ENCODE peak calls at places on chromosomes 3 and 15, in four cellular contexts. J, X, V and S are unnamed samples.

GRCh38 chr15:63490345-63491034 is 13.9 kb upstream of the USP3 start:
- DNase-seq in J (no peak), X (no peak), V (no peak), S (no peak)

GRCh38 chr15:56496635-56497034 is 31.7 kb upstream of the MNS1 start:
- DNase-seq in J (peak), X (peak), V (peak), S (peak)

GRCh38 chr15:66491846-66492245 is 5.7 kb downstream of the SNAPC5 start:
- DNase-seq in J (no peak), X (no peak), V (no peak), S (no peak)

GRCh38 chr3:179020112-179020511 is 51.5 kb downstream of the ZMAT3 start:
- DNase-seq in J (no peak), X (no peak), V (no peak), S (no peak)

GRCh38 chr3:64523324-64523723 is 164.5 kb downstream of the ADAMTS9 start:
- DNase-seq in J (no peak), X (no peak), V (no peak), S (no peak)

GRCh38 chr3:122322095-122323075 is 2.7 kb upstream of the CSTA start:
- DNase-seq in J (no peak), X (no peak), V (no peak), S (no peak)

GRCh38 chr3:171687064-171687463 is 123.2 kb downstream of the PLD1 start:
- DNase-seq in J (no peak), X (no peak), V (no peak), S (no peak)

GRCh38 chr15:35308802-35309201 is 223.7 kb upstream of the NANOGP8 start:
- DNase-seq in J (peak), X (no peak), V (peak), S (no peak)

GRCh38 chr3:31634485-31634884 is 101.8 kb downstream of the STT3B start:
- DNase-seq in J (peak), X (peak), V (no peak), S (no peak)

GRCh38 chr15:40075298-40076044 is 33.2 kb downstream of the BMF start:
- DNase-seq in J (no peak), X (peak), V (no peak), S (no peak)

GRCh38 chr3:45892161-45892560 is 5.8 kb downstream of the CCR9 start:
- DNase-seq in J (no peak), X (no peak), V (no peak), S (no peak)

GRCh38 chr3:154799801-154800200 is 280.3 kb upstream of the MME start:
- DNase-seq in J (no peak), X (no peak), V (no peak), S (no peak)

GRCh38 chr3:88188436-88188835 is 38.7 kb downstream of the C3orf38 start:
- DNase-seq in J (no peak), X (no peak), V (no peak), S (no peak)